ENCODE peak calls at places on chromosome 13, in ten cellular contexts. S is cardiac muscle cell; O is CD8-positive, alpha-beta memory T cell; X is ascending aorta; F is left ventricle myocardium inferior; A is uterus; C is mesendoderm; B is dorsolateral prefrontal cortex; Z is thoracic aorta; K is lung. T is an unnamed sample.

GRCh38 chr13:75569576-75569975 is 20.0 kb downstream of the UCHL3 start:
- DNase-seq in C (no peak), K (no peak), S (no peak), X (no peak), Z (no peak), O (no peak), B (no peak), F (no peak), A (no peak), T (no peak)

GRCh38 chr13:29567411-29567810 is 28.1 kb downstream of the SLC7A1 start:
- DNase-seq in A (no peak), C (no peak), X (no peak), Z (no peak), S (no peak), K (no peak), O (no peak), F (no peak), B (no peak), T (no peak)

GRCh38 chr13:46386996-46387851 is at the start of gene RUBCNL:
- DNase-seq in B (no peak), K (no peak), S (no peak), C (peak; percentile 82), F (peak; percentile 34), O (no peak), X (no peak), A (no peak), Z (no peak), T (peak; percentile 16)

GRCh38 chr13:97848886-97849285 is 104.6 kb upstream of the IPO5 start:
- DNase-seq in O (no peak), X (no peak), F (no peak), Z (no peak), S (no peak), K (no peak), B (no peak), A (no peak), C (no peak), T (no peak)

GRCh38 chr13:23322353-23323336 is 110.9 kb downstream of the SACS start:
- DNase-seq in B (no peak), S (no peak), F (no peak), C (no peak), K (no peak), X (no peak), A (no peak), Z (no peak), O (no peak), T (no peak)

GRCh38 chr13:41470187-41470586 is 12.8 kb downstream of the RGCC start:
- DNase-seq in O (peak; percentile 5), B (no peak), S (no peak), A (no peak), C (no peak), F (no peak), K (no peak), X (no peak), Z (no peak), T (no peak)

GRCh38 chr13:78317030-78317429 is 286.3 kb downstream of the POU4F1 start:
- DNase-seq in C (peak; percentile 44), S (peak; percentile 6), O (no peak), Z (no peak), F (no peak), A (no peak), X (no peak), B (no peak), K (no peak), T (no peak)

GRCh38 chr13:23754506-23754905 is 134.7 kb downstream of the MIPEP start:
- DNase-seq in S (no peak), B (no peak), A (no peak), K (no peak), C (no peak), Z (no peak), O (peak; percentile 10), F (no peak), X (no peak), T (no peak)

GRCh38 chr13:49789961-49790360 is 2.5 kb downstream of the KPNA3 start:
- DNase-seq in C (no peak), Z (no peak), F (no peak), X (no peak), K (no peak), S (no peak), B (no peak), A (no peak), O (no peak), T (no peak)

GRCh38 chr13:60837806-60838205 is 440.8 kb downstream of the TDRD3 start:
- DNase-seq in K (no peak), S (no peak), A (no peak), O (no peak), X (no peak), B (no peak), Z (no peak), C (no peak), F (no peak), T (no peak)

DNA sequence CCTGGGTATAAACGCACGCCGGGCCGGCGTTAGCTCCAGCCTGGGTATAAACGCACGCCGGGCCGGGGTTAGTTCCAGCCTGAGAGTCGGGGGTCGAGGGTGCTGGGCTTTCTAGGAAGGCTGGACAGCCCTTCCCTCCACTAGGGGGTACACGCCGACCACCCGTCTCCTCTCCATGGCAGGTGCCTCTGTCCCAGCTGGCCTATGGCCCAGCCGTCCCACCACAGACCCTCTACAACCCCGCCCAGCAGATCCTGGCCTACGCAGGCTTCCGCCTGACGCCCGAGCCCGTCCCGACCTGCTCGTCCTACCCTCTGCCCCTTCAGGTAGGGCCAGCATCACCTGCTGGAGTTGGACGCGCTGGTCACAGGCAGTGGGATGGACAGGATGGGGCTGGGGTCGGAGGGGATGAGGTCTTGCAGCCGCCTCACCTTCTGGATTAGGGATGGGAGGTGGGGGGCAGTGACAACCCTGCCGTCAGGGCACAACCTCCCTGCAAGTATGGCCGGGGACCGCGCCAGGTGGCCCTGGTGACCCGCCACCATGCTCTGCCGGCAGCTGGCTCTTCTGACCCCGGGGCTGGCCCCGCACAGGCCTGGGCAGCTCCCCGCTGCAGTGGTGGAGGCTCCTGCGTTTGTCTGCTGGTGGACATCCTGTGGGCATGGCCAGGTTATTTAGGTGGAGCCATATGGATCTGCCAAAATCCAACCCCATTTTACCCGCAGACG is 45.8 kb downstream of the TMEM255B start:
- DNase-seq in X (no peak), K (no peak), B (no peak), Z (no peak), A (no peak), O (no peak), F (peak; percentile 8), S (no peak), C (no peak), T (no peak)
- H3K27ac ChIP-seq in X (no peak overlapping the region), K (no peak overlapping the region), B (no peak overlapping the region), Z (no peak overlapping the region), A (no peak overlapping the region), O (no peak overlapping the region), F (no peak overlapping the region), S (no peak overlapping the region), C (no peak overlapping the region), T (no peak overlapping the region)

DNA sequence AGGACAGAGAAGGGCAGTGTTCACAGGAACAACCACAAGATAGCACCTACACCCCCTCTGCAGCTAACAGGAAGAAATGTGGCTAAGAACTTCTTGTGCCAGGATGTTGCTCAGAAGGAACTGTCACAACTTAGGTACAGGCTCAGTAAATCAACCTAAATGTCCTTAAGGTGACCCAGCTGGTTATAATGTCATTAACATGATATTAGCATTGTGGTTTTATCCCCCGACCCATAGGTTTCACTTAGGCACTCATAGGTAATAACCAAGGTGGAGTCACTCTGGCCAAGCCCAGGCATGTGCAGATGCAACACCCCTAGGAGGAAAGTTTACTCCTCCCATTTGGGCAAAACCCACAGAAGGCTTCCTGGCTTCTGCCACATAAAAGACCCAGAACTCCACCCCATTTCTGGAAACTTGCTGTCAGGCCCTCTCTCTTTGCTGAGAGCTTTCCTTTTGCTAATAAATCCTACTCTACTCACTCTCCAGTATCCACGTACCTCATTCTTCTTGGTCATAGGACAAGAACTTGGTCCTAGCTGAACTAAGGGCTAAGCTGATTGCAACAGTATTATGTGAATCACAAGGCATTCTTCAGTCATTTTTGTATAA is 951.3 kb downstream of the SLITRK5 start:
- DNase-seq in X (no peak), O (peak; percentile 44), S (no peak), K (no peak), F (no peak), C (peak; percentile 6), B (no peak), Z (no peak), A (no peak), T (peak; percentile 21)
- H3K4me3 ChIP-seq in X (no peak overlapping the region), O (no peak overlapping the region), S (no peak overlapping the region), K (no peak overlapping the region), F (no peak overlapping the region), C (no peak overlapping the region), B (no peak overlapping the region), Z (no peak overlapping the region), A (no peak overlapping the region), T (peak overlapping the region; percentile 21)

DNA sequence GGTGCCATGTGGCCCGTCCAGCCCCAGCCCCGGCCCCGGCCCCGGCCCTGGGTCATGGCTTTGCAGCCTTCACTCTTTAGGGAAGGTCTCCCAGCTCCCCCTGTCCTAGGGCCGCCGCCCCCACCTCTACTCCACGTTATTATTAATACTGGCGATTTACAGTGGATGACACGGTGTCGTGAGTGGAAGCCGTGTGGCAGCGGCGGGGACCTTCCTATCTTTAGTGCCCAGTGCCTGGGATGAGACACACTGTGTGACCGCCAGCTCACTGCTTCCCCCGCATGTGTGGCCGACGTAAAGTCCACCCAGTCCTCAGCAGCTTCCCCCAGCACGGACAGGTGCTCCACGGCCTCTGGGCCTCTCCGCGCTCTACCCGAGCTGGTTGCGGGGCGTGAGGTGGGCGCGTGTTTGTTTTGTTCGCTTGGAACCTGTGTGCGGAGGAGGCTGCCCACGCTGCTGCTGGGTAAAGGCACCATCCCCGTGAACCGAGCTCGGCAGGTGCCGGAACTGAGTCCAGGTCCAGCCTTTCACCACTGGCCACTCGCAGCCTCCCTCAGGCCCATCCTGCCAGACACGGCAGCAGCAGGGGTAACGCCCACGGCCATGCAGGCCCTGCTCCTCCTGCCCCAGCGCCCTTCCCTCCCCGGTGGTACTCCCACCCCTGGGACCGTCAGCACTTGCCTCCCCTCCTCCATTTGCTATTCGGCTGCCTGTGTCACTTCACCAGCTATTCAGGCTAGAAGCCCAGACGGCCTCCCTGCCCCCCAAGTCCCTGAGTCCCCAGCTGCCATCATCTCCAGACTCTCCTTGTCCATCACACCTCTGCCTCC is 70.8 kb upstream of the MCF2L start:
- DNase-seq in B (no peak), A (no peak), X (peak; percentile 52), C (no peak), S (no peak), Z (no peak), K (no peak), O (no peak), F (peak; percentile 9), T (no peak)
- H3K27me3 ChIP-seq in B (peaks cover 14% of the 10 kb centered on the region), A (peaks cover 9% of the 10 kb centered on the region), X (peaks cover 11% of the 10 kb centered on the region), C (no peaks in the 10 kb centered on the region), S (no peaks in the 10 kb centered on the region), Z (no peaks in the 10 kb centered on the region), K (no peaks in the 10 kb centered on the region), O (peaks cover 11% of the 10 kb centered on the region), F (peaks cover 61% of the 10 kb centered on the region), T (no peaks in the 10 kb centered on the region)

GRCh38 chr13:73922728-73923393 is 211.3 kb downstream of the KLF12 start:
- DNase-seq in X (no peak), F (no peak), O (no peak), K (no peak), S (peak; percentile 8), A (no peak), Z (no peak), C (no peak), B (no peak), T (no peak)

GRCh38 chr13:73929287-73929932 is 204.8 kb downstream of the KLF12 start:
- DNase-seq in S (no peak), K (no peak), A (no peak), F (no peak), C (no peak), X (no peak), B (no peak), Z (no peak), O (no peak), T (no peak)

GRCh38 chr13:73918691-73919090 is 215.5 kb downstream of the KLF12 start:
- DNase-seq in A (no peak), Z (no peak), O (no peak), X (no peak), C (no peak), B (no peak), S (no peak), F (no peak), K (no peak), T (no peak)

GRCh38 chr13:73924607-73925006 is 209.6 kb downstream of the KLF12 start:
- DNase-seq in K (no peak), O (no peak), A (no peak), X (no peak), S (no peak), C (no peak), F (no peak), Z (no peak), B (no peak), T (no peak)
- H3K27ac ChIP-seq in K (no peak overlapping the region), O (no peak overlapping the region), A (no peak overlapping the region), X (no peak overlapping the region), S (no peak overlapping the region), C (no peak overlapping the region), F (no peak overlapping the region), Z (no peak overlapping the region), B (no peak overlapping the region), T (no peak overlapping the region)

T was measured in naive thymus-derived CD4-positive, alpha-beta T cell.